ENCODE peak calls at places on chromosomes 1 and 21, in eight cellular contexts. V, Y, R, K, G, Z, S and U are unnamed samples.

GRCh38 chr1:27015260-27015659 is 2.6 kb upstream of the TENT5B start:
- DNase-seq in Z (no peak), R (no peak), G (no peak), K (no peak), Y (no peak), V (no peak), S (no peak), U (no peak)

GRCh38 chr1:178587975-178588374 is 75.1 kb downstream of the TEX35 start:
- DNase-seq in Y (no peak), R (no peak), G (no peak), K (no peak), V (no peak), S (no peak), Z (no peak), U (no peak)

GRCh38 chr1:201275266-201275666 is 8.0 kb upstream of the PKP1 start:
- DNase-seq in Z (peak; percentile 80), R (no peak), Y (peak; percentile 81), K (peak; percentile 79), G (no peak), V (peak; percentile 99), S (peak; percentile 98), U (no peak)

GRCh38 chr1:207698822-207699483 is 52.9 kb upstream of the CD46 start:
- DNase-seq in G (peak; percentile 74), Z (peak; percentile 27), V (peak; percentile 12), K (peak; percentile 70), Y (peak; percentile 72), R (peak; percentile 33), S (peak; percentile 78), U (no peak)

GRCh38 chr1:30511106-30511505 is 212.3 kb downstream of the MATN1 start:
- DNase-seq in Y (no peak), G (no peak), V (no peak), R (no peak), S (no peak), Z (no peak), K (no peak), U (no peak)

GRCh38 chr1:237205400-237206064 is 163.5 kb downstream of the RYR2 start:
- DNase-seq in R (no peak), V (no peak), G (no peak), Z (no peak), S (no peak), Y (no peak), K (no peak), U (no peak)

GRCh38 chr1:60573726-60574409 is 500.3 kb upstream of the C1orf87 start:
- DNase-seq in R (no peak), K (peak; percentile 27), G (no peak), Y (no peak), S (peak; percentile 29), Z (peak; percentile 80), V (peak; percentile 83), U (no peak)

GRCh38 chr1:220198186-220199005 is 73.9 kb downstream of the RAB3GAP2 start:
- DNase-seq in G (no peak), Z (no peak), Y (no peak), S (no peak), R (no peak), K (no peak), V (no peak), U (no peak)

GRCh38 chr21:35048706-35049617 is at the start of gene RUNX1:
- DNase-seq in K (no peak), R (peak; percentile 76), Z (peak; percentile 95), V (peak; percentile 5), G (no peak), S (no peak), Y (no peak), U (peak; percentile 57)

GRCh38 chr1:111200802-111201161 is 336 bp upstream of the DENND2D start:
- DNase-seq in V (no peak), R (no peak), Y (no peak), Z (no peak), K (no peak), S (no peak), G (no peak), U (no peak)

GRCh38 chr1:63601061-63601460 is 7.8 kb downstream of the PGM1 start:
- DNase-seq in Z (no peak), K (no peak), R (no peak), V (no peak), Y (no peak), G (no peak), S (no peak), U (no peak)

GRCh38 chr1:219159946-219160645 is 13.6 kb upstream of the LYPLAL1 start:
- DNase-seq in Z (peak; percentile 25), V (peak; percentile 61), Y (no peak), G (no peak), R (no peak), K (no peak), S (no peak), U (no peak)

GRCh38 chr1:154938604-154939399 is 2.3 kb upstream of the PMVK start:
- DNase-seq in Z (no peak), S (no peak), R (no peak), G (no peak), V (no peak), Y (no peak), K (no peak), U (no peak)

GRCh38 chr1:153742411-153743142 is 14.7 kb downstream of the INTS3 start:
- DNase-seq in S (peak; percentile 66), Y (no peak), Z (peak; percentile 89), G (no peak), R (no peak), V (no peak), K (no peak), U (peak; percentile 17)

GRCh38 chr1:207309775-207310273 is 11.7 kb upstream of the CD55 start:
- DNase-seq in Y (no peak), R (no peak), Z (peak; percentile 86), K (peak; percentile 50), S (peak; percentile 76), V (peak; percentile 87), G (no peak), U (no peak)

GRCh38 chr21:44356636-44357035 is 3.2 kb downstream of the TRPM2 start:
- DNase-seq in R (no peak), V (no peak), G (no peak), Z (no peak), S (no peak), K (no peak), Y (peak; percentile 19), U (no peak)

GRCh38 chr21:38323721-38324591 is 67.2 kb downstream of the KCNJ15 start:
- DNase-seq in K (no peak), G (no peak), R (no peak), Y (no peak), Z (peak; percentile 97), V (peak; percentile 55), S (no peak), U (no peak)

GRCh38 chr1:25046194-25046532 is 116.1 kb upstream of the RUNX3 start:
- DNase-seq in V (no peak), Z (no peak), K (no peak), S (no peak), R (no peak), Y (no peak), G (no peak), U (no peak)

GRCh38 chr1:185338719-185339622 is 21.9 kb upstream of the IVNS1ABP start:
- DNase-seq in Y (peak; percentile 45), K (no peak), Z (peak; percentile 45), G (no peak), S (no peak), R (peak; percentile 44), V (no peak), U (no peak)

GRCh38 chr1:46401964-46402626 is 8.0 kb downstream of the FAAH start:
- DNase-seq in G (no peak), Z (peak; percentile 86), V (peak; percentile 85), K (peak; percentile 43), S (peak; percentile 83), Y (peak; percentile 90), R (no peak), U (no peak)

GRCh38 chr1:6724517-6725141 is 23.0 kb upstream of the DNAJC11 start:
- DNase-seq in K (no peak), R (no peak), G (no peak), S (no peak), Z (peak; percentile 86), Y (no peak), V (peak; percentile 80), U (no peak)

GRCh38 chr1:11364170-11364569 is 91.2 kb downstream of the UBIAD1 start:
- DNase-seq in Z (no peak), R (no peak), G (no peak), S (peak; percentile 40), Y (no peak), K (peak; percentile 19), V (no peak), U (no peak)
- TF ChIP-seq CTCF in Z (no peak), R (no peak), G (peak; percentile 36), S (peak; percentile 45), Y (no peak), K (peak; percentile 61), V (peak; percentile 5), U (no peak)

GRCh38 chr1:235947989-235948388 is 81.3 kb upstream of the LYST start:
- DNase-seq in V (no peak), S (no peak), K (no peak), G (no peak), Y (no peak), Z (no peak), R (no peak), U (no peak)

GRCh38 chr1:235943581-235944114 is 76.9 kb upstream of the LYST start:
- DNase-seq in G (no peak), Z (peak; percentile 98), R (no peak), S (no peak), V (peak; percentile 56), K (no peak), Y (no peak), U (no peak)

GRCh38 chr1:235948774-235949427 is 82.2 kb upstream of the LYST start:
- DNase-seq in Y (no peak), Z (no peak), V (no peak), G (no peak), S (no peak), K (no peak), R (no peak), U (no peak)

GRCh38 chr1:235945775-235946565 is 79.3 kb upstream of the LYST start:
- DNase-seq in V (no peak), S (no peak), R (no peak), G (no peak), Z (no peak), K (no peak), Y (no peak), U (no peak)

GRCh38 chr1:235946570-235946981 is 79.9 kb upstream of the LYST start:
- DNase-seq in S (peak; percentile 15), Z (peak; percentile 75), V (peak; percentile 17), R (no peak), Y (no peak), G (no peak), K (no peak), U (no peak)
- TF ChIP-seq CTCF in S (no peak), Z (no peak), V (no peak), R (no peak), Y (no peak), G (no peak), K (peak; percentile 45), U (no peak)

GRCh38 chr1:247043406-247043805 is 35.2 kb downstream of the ZNF670 start:
- DNase-seq in Y (no peak), V (no peak), Z (no peak), G (no peak), K (no peak), S (no peak), R (no peak), U (no peak)
- TF ChIP-seq CTCF in Y (no peak), V (no peak), Z (no peak), G (no peak), K (no peak), S (no peak), R (no peak), U (no peak)

DNA sequence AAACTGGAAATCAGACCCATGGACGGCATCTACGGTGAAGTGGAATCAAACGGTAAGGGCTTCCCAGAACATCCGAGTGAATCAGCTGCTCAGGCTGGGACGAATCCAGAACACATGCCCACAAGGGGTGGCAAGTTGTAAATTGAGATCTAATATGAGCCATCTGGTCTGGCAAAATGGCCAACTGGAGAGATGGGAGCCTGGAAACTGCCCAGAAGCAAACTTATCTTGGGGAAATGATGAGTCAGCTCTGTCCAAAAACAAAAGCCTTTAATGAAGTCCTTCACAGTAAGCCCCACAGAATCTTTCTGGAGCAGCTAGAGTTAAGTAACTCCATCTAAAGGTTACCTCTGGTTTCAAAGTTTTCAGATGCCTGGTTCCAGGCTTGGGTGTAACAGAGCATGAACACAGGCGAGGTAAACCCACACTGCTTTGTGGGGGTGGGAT is 10.6 kb upstream of the SRP9 start:
- DNase-seq in V (peak; percentile 65), S (no peak), K (no peak), G (no peak), R (no peak), Z (peak; percentile 96), Y (no peak), U (no peak)
- TF ChIP-seq CTCF in V (no peak), S (no peak), K (no peak), G (no peak), R (no peak), Z (no peak), Y (no peak), U (no peak)